ENCODE peak calls at places on chromosome 11, in four cellular contexts. G is cardiac muscle cell, K is fibroblast of pulmonary artery, U is EL. Y is an unnamed sample.

GRCh38 chr11:91742155-91742554 is 482.5 kb upstream of the FAT3 start:
- DNase-seq in G (peak), K (no peak), U (no peak), Y (no peak)

GRCh38 chr11:73157141-73158010 is 15.3 kb upstream of the FCHSD2 start:
- DNase-seq in G (peak), K (peak), U (peak), Y (no peak)

GRCh38 chr11:65719887-65720236 is 736 bp downstream of the RNASEH2C start:
- DNase-seq in G (no peak), K (peak), U (peak), Y (peak)

GRCh38 chr11:110759972-110760381 is 47.7 kb upstream of the ARHGAP20 start:
- DNase-seq in G (no peak), K (peak), U (peak), Y (no peak)

GRCh38 chr11:45391168-45391850 is 105.2 kb upstream of the SYT13 start:
- DNase-seq in G (no peak), K (no peak), U (no peak), Y (no peak)

GRCh38 chr11:111736191-111736590 is 30.0 kb downstream of the PPP2R1B start:
- DNase-seq in G (no peak), K (peak), U (peak), Y (no peak)

GRCh38 chr11:94201004-94201465 is 72.4 kb downstream of the PANX1 start:
- DNase-seq in G (no peak), K (no peak), U (peak), Y (no peak)

GRCh38 chr11:13073119-13073981 is 64.2 kb downstream of the RASSF10 start:
- DNase-seq in G (no peak), K (peak), U (peak), Y (no peak)

GRCh38 chr11:67316882-67317364 is 13.6 kb downstream of the SSH3 start:
- DNase-seq in G (no peak), K (peak), U (peak), Y (no peak)

GRCh38 chr11:130872513-130872912 is 43.8 kb downstream of the SNX19 start:
- DNase-seq in G (no peak), K (no peak), U (no peak), Y (no peak)